ENCODE peak calls at places on chromosomes 2 and 18, in seven cellular contexts. One of them, this sample, is unnamed.

GRCh38 chr2:239001794-239002193 is 153.9 kb downstream of the TWIST2 start:
- DNase-seq in ovary: no peak
- DNase-seq in H4: no peak
- DNase-seq in endothelial cell: no peak
- DNase-seq in posterior vena cava: no peak
- DNase-seq in NCI-H146: no peak
- DNase-seq in GM18507: no peak
- DNase-seq in this sample: no peak

GRCh38 chr18:48325115-48325670 is 84.0 kb downstream of the ZBTB7C start:
- DNase-seq in ovary: no peak
- DNase-seq in H4: no peak
- DNase-seq in endothelial cell: no peak
- DNase-seq in posterior vena cava: peak
- DNase-seq in NCI-H146: no peak
- DNase-seq in GM18507: no peak
- DNase-seq in this sample: no peak

GRCh38 chr2:239979243-239980023 is 45.7 kb downstream of the NDUFA10 start:
- DNase-seq in ovary: no peak
- DNase-seq in H4: no peak
- DNase-seq in endothelial cell: peak
- DNase-seq in posterior vena cava: no peak
- DNase-seq in NCI-H146: no peak
- DNase-seq in GM18507: no peak
- DNase-seq in this sample: no peak

GRCh38 chr2:152241956-152242355 is 66.4 kb upstream of the STAM2 start:
- DNase-seq in ovary: no peak
- DNase-seq in H4: no peak
- DNase-seq in endothelial cell: no peak
- DNase-seq in posterior vena cava: no peak
- DNase-seq in NCI-H146: no peak
- DNase-seq in GM18507: no peak
- DNase-seq in this sample: no peak

GRCh38 chr2:16238756-16239150 is 298.4 kb downstream of the MYCN start:
- DNase-seq in ovary: no peak
- DNase-seq in H4: no peak
- DNase-seq in endothelial cell: no peak
- DNase-seq in posterior vena cava: no peak
- DNase-seq in NCI-H146: no peak
- DNase-seq in GM18507: no peak
- DNase-seq in this sample: no peak

GRCh38 chr2:10235099-10235908 is 67.4 kb upstream of the HPCAL1 start:
- DNase-seq in ovary: no peak
- DNase-seq in H4: no peak
- DNase-seq in endothelial cell: no peak
- DNase-seq in posterior vena cava: peak
- DNase-seq in NCI-H146: no peak
- DNase-seq in GM18507: no peak
- DNase-seq in this sample: no peak

GRCh38 chr18:26487437-26487836 is 60.9 kb downstream of the KCTD1 start:
- DNase-seq in ovary: no peak
- DNase-seq in H4: peak
- DNase-seq in endothelial cell: no peak
- DNase-seq in posterior vena cava: no peak
- DNase-seq in NCI-H146: no peak
- DNase-seq in GM18507: peak
- DNase-seq in this sample: no peak

GRCh38 chr18:62939433-62939832 is 224.1 kb downstream of the PHLPP1 start:
- DNase-seq in ovary: no peak
- DNase-seq in H4: no peak
- DNase-seq in endothelial cell: no peak
- DNase-seq in posterior vena cava: no peak
- DNase-seq in NCI-H146: no peak
- DNase-seq in GM18507: no peak
- DNase-seq in this sample: no peak

GRCh38 chr2:98459776-98460175 is 15.1 kb downstream of the INPP4A start:
- DNase-seq in ovary: no peak
- DNase-seq in H4: no peak
- DNase-seq in endothelial cell: no peak
- DNase-seq in posterior vena cava: no peak
- DNase-seq in NCI-H146: no peak
- DNase-seq in GM18507: no peak
- DNase-seq in this sample: no peak

GRCh38 chr2:229388746-229389145 is 117.7 kb upstream of the PID1 start:
- DNase-seq in ovary: no peak
- DNase-seq in H4: no peak
- DNase-seq in endothelial cell: no peak
- DNase-seq in posterior vena cava: no peak
- DNase-seq in NCI-H146: no peak
- DNase-seq in GM18507: no peak
- DNase-seq in this sample: no peak

GRCh38 chr2:45850558-45850957 is 199.1 kb downstream of the PRKCE start:
- DNase-seq in ovary: no peak
- DNase-seq in H4: no peak
- DNase-seq in endothelial cell: no peak
- DNase-seq in posterior vena cava: no peak
- DNase-seq in NCI-H146: peak
- DNase-seq in GM18507: no peak
- DNase-seq in this sample: no peak

GRCh38 chr18:68083131-68083530 is 566.6 kb upstream of the DSEL start:
- DNase-seq in ovary: no peak
- DNase-seq in H4: peak
- DNase-seq in endothelial cell: no peak
- DNase-seq in posterior vena cava: no peak
- DNase-seq in NCI-H146: no peak
- DNase-seq in GM18507: no peak
- DNase-seq in this sample: no peak

GRCh38 chr2:64049633-64050220 is 30.5 kb upstream of the VPS54 start:
- DNase-seq in ovary: peak
- DNase-seq in H4: peak
- DNase-seq in endothelial cell: peak
- DNase-seq in posterior vena cava: no peak
- DNase-seq in NCI-H146: peak
- DNase-seq in GM18507: peak
- DNase-seq in this sample: peak

GRCh38 chr2:230814616-230815015 is 50.1 kb upstream of the ITM2C start:
- DNase-seq in ovary: no peak
- DNase-seq in H4: no peak
- DNase-seq in endothelial cell: no peak
- DNase-seq in posterior vena cava: no peak
- DNase-seq in NCI-H146: no peak
- DNase-seq in GM18507: no peak
- DNase-seq in this sample: no peak

GRCh38 chr18:75071484-75071785 is 137.5 kb downstream of the PTGR3 start:
- DNase-seq in ovary: no peak
- DNase-seq in H4: no peak
- DNase-seq in endothelial cell: no peak
- DNase-seq in posterior vena cava: no peak
- DNase-seq in NCI-H146: peak
- DNase-seq in GM18507: no peak
- DNase-seq in this sample: no peak